ENCODE peak calls at places on chromosomes 6 and 20, in ten cellular contexts. T is Peyer's patch, P is AG09309, Q is OCI-LY7, K is choroid plexus epithelial cell, S is pancreas, Z is Panc1, R is GM13977, B is uterus, A is tibial artery. V is an unnamed sample.

GRCh38 chr20:5078399-5078958 is 41.3 kb downstream of the PCNA start:
- DNase-seq in Z (no peak), R (peak; percentile 84), S (peak; percentile 61), T (peak; percentile 61), Q (peak; percentile 90), B (no peak), A (peak; percentile 76), K (peak; percentile 16), P (no peak), V (no peak)

GRCh38 chr6:44734886-44735630 is 347.6 kb downstream of the CDC5L start:
- DNase-seq in A (no peak), T (no peak), Q (no peak), Z (no peak), B (no peak), P (no peak), K (no peak), R (no peak), S (no peak), V (no peak)

GRCh38 chr6:5905431-5906339 is 101.0 kb downstream of the NRN1 start:
- DNase-seq in S (peak; percentile 29), B (peak; percentile 85), A (peak; percentile 96), T (no peak), K (peak; percentile 72), P (peak; percentile 86), Q (no peak), Z (no peak), R (no peak), V (no peak)

GRCh38 chr6:55239099-55239498 is 64.8 kb downstream of the HCRTR2 start:
- DNase-seq in T (no peak), S (peak; percentile 53), K (peak; percentile 46), P (no peak), Q (no peak), A (no peak), R (no peak), Z (no peak), B (no peak), V (no peak)

GRCh38 chr6:53793318-53793975 is 1.4 kb upstream of the LRRC1 start:
- DNase-seq in P (no peak), T (peak; percentile 63), Q (peak; percentile 82), R (peak; percentile 23), S (peak; percentile 74), K (peak; percentile 72), B (peak; percentile 28), A (no peak), Z (peak; percentile 13), V (no peak)

GRCh38 chr6:170088349-170088951 is 202.4 kb downstream of the DLL1 start:
- DNase-seq in K (no peak), A (peak; percentile 61), B (peak; percentile 12), Z (no peak), Q (peak; percentile 32), R (no peak), S (peak; percentile 11), T (peak; percentile 52), P (no peak), V (no peak)

GRCh38 chr6:79801362-79801761 is 146.0 kb downstream of the ELOVL4 start:
- DNase-seq in B (no peak), Q (no peak), Z (no peak), A (no peak), S (no peak), T (no peak), K (no peak), R (no peak), P (no peak), V (no peak)

GRCh38 chr6:131572686-131573415 is at the start of gene ARG1:
- DNase-seq in Q (no peak), P (no peak), B (no peak), T (no peak), Z (no peak), S (no peak), K (no peak), A (no peak), R (no peak), V (no peak)

GRCh38 chr20:20367681-20368413 is at the start of gene INSM1:
- DNase-seq in Q (no peak), S (no peak), R (peak; percentile 63), T (no peak), Z (no peak), A (no peak), K (no peak), B (no peak), P (no peak), V (no peak)

GRCh38 chr20:23242104-23242503 is 108.5 kb upstream of the NXT1 start:
- DNase-seq in K (no peak), P (no peak), Q (no peak), S (no peak), R (no peak), T (no peak), Z (no peak), B (no peak), A (no peak), V (no peak)

GRCh38 chr20:46683939-46684750 is 5.1 kb downstream of the TP53RK start:
- DNase-seq in K (peak; percentile 87), Z (no peak), T (no peak), P (no peak), Q (no peak), S (peak; percentile 62), A (peak; percentile 70), R (no peak), B (peak; percentile 56), V (peak; percentile 46)

GRCh38 chr20:50258790-50259483 is 68.3 kb downstream of the CEBPB start:
- DNase-seq in T (peak; percentile 27), Q (no peak), R (no peak), S (no peak), B (no peak), P (no peak), A (no peak), K (no peak), Z (no peak), V (no peak)

GRCh38 chr6:138028893-138029292 is 78.3 kb downstream of the PERP start:
- DNase-seq in Q (no peak), P (no peak), S (no peak), K (no peak), A (no peak), R (no peak), B (no peak), Z (no peak), T (no peak), V (no peak)

GRCh38 chr20:19735446-19735845 is 22.6 kb upstream of the RIN2 start:
- DNase-seq in P (peak; percentile 67), S (peak; percentile 24), R (no peak), Q (no peak), T (peak; percentile 71), K (peak; percentile 86), A (peak; percentile 92), B (peak; percentile 58), Z (peak; percentile 64), V (no peak)

GRCh38 chr6:101126501-101126900 is 245.4 kb upstream of the ASCC3 start:
- DNase-seq in Z (no peak), B (no peak), T (no peak), K (no peak), A (no peak), Q (no peak), P (no peak), S (no peak), R (no peak), V (no peak)

GRCh38 chr20:9966966-9967365 is 67.8 kb upstream of the ANKEF1 start:
- DNase-seq in B (no peak), S (no peak), Q (no peak), Z (no peak), A (no peak), T (no peak), K (peak; percentile 40), P (no peak), R (no peak), V (no peak)
- TF ChIP-seq CTCF in B (no peak), S (no peak), Q (peak; percentile 61), Z (peak; percentile 62), A (no peak), T (peak; percentile 41), K (peak; percentile 65), P (peak; percentile 17), R (peak; percentile 30), V (no peak)

DNA sequence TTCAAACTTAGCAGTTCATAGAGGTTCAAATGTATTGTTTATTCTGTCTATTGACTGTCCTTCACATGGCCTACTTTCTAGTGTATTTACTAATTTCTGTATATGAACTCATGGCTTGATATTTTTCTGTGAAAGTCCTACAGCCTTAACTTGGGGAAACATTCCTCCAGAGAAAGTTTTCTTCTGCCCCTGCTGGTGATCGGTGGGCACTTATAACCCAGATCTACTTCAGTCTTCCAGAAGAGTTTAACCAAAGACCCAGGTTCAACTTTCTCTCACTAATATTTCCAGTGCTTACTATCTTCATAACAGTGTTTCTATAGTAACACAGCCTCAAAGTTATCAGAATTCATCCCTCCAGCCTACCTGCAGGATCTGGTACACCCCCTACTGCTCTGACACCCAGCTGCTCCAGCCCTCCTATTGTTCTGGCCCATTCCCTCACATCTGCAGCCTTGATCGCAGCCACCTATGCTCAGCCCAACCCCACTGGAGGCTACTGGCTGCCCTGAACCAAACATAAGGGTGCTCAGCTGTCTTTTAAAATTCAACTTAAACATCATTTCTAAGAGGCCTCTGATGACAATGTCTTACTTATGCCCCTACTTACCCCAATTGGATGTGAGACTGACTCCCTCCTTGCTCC is 72.3 kb downstream of the TBX18 start:
- DNase-seq in K (no peak), R (no peak), P (no peak), Q (no peak), A (no peak), Z (no peak), T (no peak), B (no peak), S (no peak), V (no peak)
- TF ChIP-seq CTCF in K (peak; percentile 14), R (no peak), P (no peak), Q (no peak), A (no peak), Z (no peak), T (no peak), B (no peak), S (no peak), V (no peak)

GRCh38 chr20:56964886-56965285 is 301.6 kb downstream of the BMP7 start:
- DNase-seq in T (no peak), B (no peak), S (no peak), Z (no peak), A (no peak), R (no peak), P (no peak), K (no peak), Q (no peak), V (no peak)
- TF ChIP-seq CTCF in T (no peak), B (no peak), S (no peak), Z (no peak), A (no peak), R (no peak), P (no peak), K (no peak), Q (no peak), V (no peak)

DNA sequence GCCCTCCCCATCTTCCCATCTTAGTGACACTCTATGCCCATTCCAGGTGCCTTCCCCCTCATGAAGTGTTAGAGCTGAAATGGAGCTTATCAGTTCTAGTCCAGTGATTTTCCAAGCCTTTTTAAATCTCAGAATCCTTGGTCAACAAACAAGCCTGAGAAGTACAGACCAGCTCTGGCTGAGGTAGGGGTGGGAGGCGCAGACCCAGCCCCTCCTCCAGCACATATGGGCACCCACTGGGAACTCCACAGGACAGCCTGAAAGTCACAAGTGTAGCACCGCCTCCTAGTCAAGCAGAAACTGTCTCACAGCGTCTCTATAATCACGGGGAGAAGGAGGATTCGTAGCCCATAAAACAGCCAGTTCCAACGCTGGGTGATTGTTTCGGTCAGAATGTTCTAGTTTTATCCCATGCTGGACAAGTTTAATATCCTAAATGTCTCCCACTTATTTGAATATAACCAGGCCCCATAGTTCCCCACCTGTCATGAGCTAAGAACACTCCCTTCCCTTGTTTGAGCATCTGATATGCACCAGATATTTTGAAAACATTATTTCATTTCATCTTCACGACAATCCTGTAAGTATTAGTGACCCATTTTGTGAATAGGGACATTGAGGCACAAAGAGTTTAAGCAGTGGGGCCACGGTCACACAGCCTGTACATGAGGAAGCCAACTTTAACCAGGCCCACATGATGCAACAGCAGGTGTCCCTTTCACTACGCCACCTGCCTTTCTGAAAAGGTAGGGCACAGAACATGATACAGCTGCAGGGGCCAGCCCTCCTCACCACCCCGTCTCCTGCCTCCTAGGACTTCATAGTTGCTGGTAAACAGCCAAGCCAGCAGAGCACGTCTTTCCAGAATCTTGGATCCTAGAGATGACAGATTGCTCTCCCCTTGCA is 40.1 kb downstream of the TRAF3IP2 start:
- DNase-seq in B (no peak), Q (peak; percentile 86), A (no peak), K (no peak), T (no peak), Z (no peak), S (no peak), R (peak; percentile 24), P (no peak), V (no peak)
- TF ChIP-seq CTCF in B (no peak), Q (peak; percentile 73), A (no peak), K (peak; percentile 23), T (peak; percentile 62), Z (no peak), S (no peak), R (peak; percentile 38), P (peak; percentile 8), V (no peak)